ENCODE peak calls at places on chromosomes 12 and 14, in eight cellular contexts. T is tibial artery, U is foreskin fibroblast, P is fibroblast of villous mesenchyme, D is A549, X is fibroblast of lung, C is OCI-LY7, W is GM12865. F is an unnamed sample.

GRCh38 chr14:56135668-56136067 is 17.5 kb downstream of the PELI2 start:
- DNase-seq in C (no peak), X (no peak), T (no peak), D (no peak), U (no peak), W (no peak), P (no peak), F (no peak)

GRCh38 chr14:63551338-63551737 is 8.2 kb upstream of the PPP2R5E start:
- DNase-seq in W (no peak), C (no peak), U (peak; percentile 66), X (peak; percentile 25), T (no peak), D (no peak), P (no peak), F (no peak)

GRCh38 chr12:33245459-33245858 is 194.2 kb downstream of the SYT10 start:
- DNase-seq in X (no peak), C (no peak), W (no peak), U (no peak), T (no peak), P (no peak), D (no peak), F (no peak)

GRCh38 chr12:105067511-105068031 is 16.7 kb downstream of the ALDH1L2 start:
- DNase-seq in D (no peak), W (no peak), C (no peak), X (peak; percentile 76), P (peak; percentile 14), T (no peak), U (peak; percentile 42), F (no peak)

GRCh38 chr12:116066381-116067230 is 210.9 kb downstream of the MED13L start:
- DNase-seq in T (peak; percentile 33), D (peak; percentile 34), W (peak; percentile 69), C (peak; percentile 62), X (peak; percentile 37), U (peak; percentile 42), P (peak; percentile 47), F (no peak)

GRCh38 chr12:95351745-95352144 is 122.2 kb upstream of the METAP2 start:
- DNase-seq in U (peak; percentile 23), W (no peak), T (peak; percentile 29), D (no peak), C (no peak), X (no peak), P (no peak), F (no peak)

GRCh38 chr14:55928316-55928715 is 189.9 kb upstream of the PELI2 start:
- DNase-seq in X (no peak), D (no peak), P (no peak), W (no peak), C (no peak), T (no peak), U (no peak), F (no peak)

GRCh38 chr14:68124885-68125731 is 305.5 kb downstream of the RAD51B start:
- DNase-seq in W (no peak), P (no peak), C (no peak), U (peak; percentile 63), D (peak; percentile 51), X (peak; percentile 92), T (no peak), F (peak; percentile 68)

GRCh38 chr12:48824112-48824511 is 5.8 kb downstream of the CACNB3 start:
- DNase-seq in P (no peak), X (no peak), T (no peak), U (no peak), D (no peak), W (peak; percentile 82), C (peak; percentile 36), F (no peak)

GRCh38 chr12:89507015-89507824 is 17.4 kb downstream of the GALNT4 start:
- DNase-seq in D (peak; percentile 29), X (no peak), T (no peak), U (no peak), C (no peak), P (no peak), W (no peak), F (no peak)

GRCh38 chr14:92549853-92550244 is 36.3 kb downstream of the RIN3 start:
- DNase-seq in U (peak; percentile 41), P (peak; percentile 18), D (no peak), W (no peak), C (no peak), X (peak; percentile 50), T (peak; percentile 63), F (no peak)

GRCh38 chr12:112599871-112600270 is 181.1 kb downstream of the PTPN11 start:
- DNase-seq in W (no peak), C (no peak), T (no peak), P (peak; percentile 10), X (no peak), U (peak; percentile 18), D (no peak), F (no peak)

GRCh38 chr14:44316647-44317432 is 190.2 kb downstream of the FSCB start:
- DNase-seq in D (peak; percentile 68), U (peak; percentile 65), T (no peak), P (peak; percentile 86), W (peak; percentile 0), X (peak; percentile 98), C (no peak), F (peak; percentile 89)

GRCh38 chr12:31118831-31119530 is 45.3 kb downstream of the DDX11 start:
- DNase-seq in W (peak; percentile 27), D (peak; percentile 49), P (no peak), U (no peak), X (no peak), T (no peak), C (peak; percentile 73), F (no peak)

GRCh38 chr14:96224480-96225096 is 19.9 kb downstream of the BDKRB2 start:
- DNase-seq in T (no peak), U (no peak), C (no peak), D (no peak), W (no peak), P (no peak), X (no peak), F (no peak)

GRCh38 chr12:1162083-1162760 is 171.2 kb downstream of the ERC1 start:
- DNase-seq in C (no peak), D (no peak), X (no peak), U (no peak), P (no peak), W (no peak), T (no peak), F (no peak)

GRCh38 chr14:67166450-67166853 is 22.8 kb upstream of the GARIN2 start:
- DNase-seq in P (peak; percentile 68), D (no peak), C (peak; percentile 49), W (peak; percentile 56), T (no peak), X (peak; percentile 38), U (peak; percentile 30), F (peak; percentile 48)

GRCh38 chr14:71932229-71932951 is at the start of gene RGS6:
- DNase-seq in D (no peak), U (peak; percentile 3), X (peak; percentile 21), T (no peak), P (no peak), C (no peak), W (peak; percentile 81), F (no peak)

GRCh38 chr14:76936483-76936882 is 92.0 kb downstream of the IRF2BPL start:
- DNase-seq in X (peak; percentile 57), T (no peak), D (no peak), C (no peak), P (no peak), U (no peak), W (no peak), F (no peak)

GRCh38 chr12:6452908-6453630 is 1.2 kb downstream of the TAPBPL start:
- DNase-seq in P (no peak), T (no peak), X (no peak), C (no peak), W (peak; percentile 76), D (no peak), U (no peak), F (no peak)
- H3K4me3 ChIP-seq in P (peak overlapping the region; percentile 81), T (peak overlapping the region; percentile 73), X (peak overlapping the region; percentile 76), C (peak overlapping the region; percentile 74), W (peak overlapping the region; percentile 95), D (no peak overlapping the region), U (peak overlapping the region; percentile 52), F (no peak overlapping the region)

GRCh38 chr12:68815928-68816800 is 8.2 kb downstream of the MDM2 start:
- DNase-seq in C (no peak), T (no peak), X (no peak), W (no peak), P (no peak), U (no peak), D (no peak), F (no peak)

GRCh38 chr12:68815232-68815927 is 7.4 kb downstream of the MDM2 start:
- DNase-seq in P (no peak), D (no peak), X (no peak), U (no peak), T (no peak), W (no peak), C (no peak), F (no peak)

GRCh38 chr12:68812553-68813241 is 4.7 kb downstream of the MDM2 start:
- DNase-seq in T (no peak), W (no peak), P (no peak), U (no peak), D (no peak), X (no peak), C (no peak), F (no peak)

GRCh38 chr12:68813242-68813593 is 5.2 kb downstream of the MDM2 start:
- DNase-seq in P (no peak), W (no peak), T (no peak), D (no peak), U (no peak), C (no peak), X (no peak), F (no peak)

GRCh38 chr12:68814490-68815231 is 6.7 kb downstream of the MDM2 start:
- DNase-seq in X (no peak), U (no peak), W (no peak), P (no peak), D (no peak), C (no peak), T (no peak), F (no peak)
- H3K4me3 ChIP-seq in X (no peak overlapping the region), U (peak overlapping the region; percentile 8), W (no peak overlapping the region), P (peak overlapping the region; percentile 2), D (no peak overlapping the region), C (peak overlapping the region; percentile 27), T (no peak overlapping the region), F (no peak overlapping the region)

DNA sequence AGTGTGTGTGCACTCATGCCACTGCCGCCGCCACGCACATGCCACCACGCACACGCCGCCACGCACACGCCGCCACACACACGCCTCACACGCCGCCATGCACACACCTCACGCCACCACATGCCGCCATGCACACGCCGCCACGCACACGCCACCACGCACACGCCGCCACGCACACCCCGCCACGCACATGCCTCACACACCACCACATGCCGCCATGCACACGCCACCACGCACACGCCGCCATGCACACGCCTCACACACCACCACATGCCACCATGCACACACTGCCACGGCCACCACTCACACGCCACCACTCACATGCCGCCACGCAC is 6.3 kb downstream of the CLBA1 start:
- DNase-seq in D (no peak), U (no peak), T (no peak), X (no peak), C (no peak), P (no peak), W (no peak), F (no peak)
- H3K4me3 ChIP-seq in D (no peak overlapping the region), U (no peak overlapping the region), T (no peak overlapping the region), X (no peak overlapping the region), C (no peak overlapping the region), P (no peak overlapping the region), W (no peak overlapping the region), F (no peak overlapping the region)

DNA sequence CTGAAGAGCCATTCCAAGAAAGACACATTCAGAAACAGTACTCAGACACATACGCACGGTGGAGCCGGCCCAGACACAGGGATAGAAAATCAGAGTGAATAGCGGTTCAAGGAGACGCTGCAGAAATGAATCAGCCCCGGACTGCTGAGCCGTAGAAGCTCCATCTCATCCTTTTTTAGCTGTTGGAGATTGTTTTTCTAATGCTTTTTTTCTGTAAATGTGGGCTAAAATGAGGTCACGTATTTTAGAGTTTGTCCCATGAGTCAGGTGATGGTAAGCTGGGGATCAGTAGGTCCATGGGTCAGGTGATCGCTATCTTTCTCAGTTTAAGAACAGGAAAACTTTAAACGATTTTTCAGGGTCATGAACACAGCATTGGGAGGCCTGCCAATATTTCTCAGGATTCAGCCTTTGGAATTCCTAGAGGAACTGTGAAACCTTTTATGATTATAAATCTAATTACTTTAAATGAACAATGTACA is 202.4 kb downstream of the ITPR2 start:
- DNase-seq in T (no peak), X (peak; percentile 95), C (no peak), U (peak; percentile 41), W (no peak), D (no peak), P (peak; percentile 83), F (peak; percentile 59)
- H3K4me3 ChIP-seq in T (no peak overlapping the region), X (no peak overlapping the region), C (no peak overlapping the region), U (peak overlapping the region; percentile 9), W (no peak overlapping the region), D (no peak overlapping the region), P (peak overlapping the region; percentile 26), F (no peak overlapping the region)

F was measured in astrocyte of the cerebellum.